ENCODE peak calls at places on chromosomes 13 and 19, in four cellular contexts. O is upper lobe of right lung, R is neural progenitor cell, Q is tibial nerve. L is an unnamed sample.

GRCh38 chr13:23983671-23984070 is 86.4 kb upstream of the C1QTNF9B start:
- DNase-seq in Q (no peak), R (no peak), O (no peak), L (no peak)

GRCh38 chr13:104750377-104750776 is 1684.2 kb upstream of the SLC10A2 start:
- DNase-seq in R (no peak), Q (no peak), O (no peak), L (no peak)

GRCh38 chr19:1073063-1073955 is 6.3 kb downstream of the ARHGAP45 start:
- DNase-seq in O (no peak), Q (no peak), R (no peak), L (no peak)

GRCh38 chr13:20940083-20940482 is 37.5 kb upstream of the XPO4 start:
- DNase-seq in R (no peak), O (no peak), Q (no peak), L (no peak)

GRCh38 chr13:20387441-20387971 is 138.2 kb downstream of the CRYL1 start:
- DNase-seq in O (no peak), Q (no peak), R (no peak), L (no peak)

GRCh38 chr19:30036154-30037129 is 94.4 kb downstream of the URI1 start:
- DNase-seq in O (no peak), R (no peak), Q (no peak), L (no peak)

GRCh38 chr19:13228561-13228960 is 78.3 kb downstream of the IER2 start:
- DNase-seq in Q (no peak), R (no peak), O (no peak), L (no peak)

GRCh38 chr13:112839347-112840105 is 129.5 kb upstream of the MCF2L start:
- DNase-seq in O (no peak), R (no peak), Q (no peak), L (no peak)

GRCh38 chr13:100671389-100672182 is 3.0 kb downstream of the TMTC4 start:
- DNase-seq in Q (no peak), R (no peak), O (no peak), L (no peak)

GRCh38 chr19:46710687-46711086 is 6.2 kb downstream of the PRKD2 start:
- DNase-seq in Q (no peak), R (peak), O (no peak), L (no peak)

GRCh38 chr19:18608805-18609716 is 2.5 kb upstream of the CRLF1 start:
- DNase-seq in Q (no peak), O (no peak), R (no peak), L (no peak)

GRCh38 chr19:11208526-11209471 is 11.5 kb upstream of the KANK2 start:
- DNase-seq in Q (no peak), O (no peak), R (no peak), L (no peak)

GRCh38 chr13:109807345-109807744 is 21.0 kb upstream of the IRS2 start:
- DNase-seq in R (no peak), O (no peak), Q (no peak), L (no peak)

GRCh38 chr19:18633321-18633720 is 3.5 kb upstream of the KLHL26 start:
- DNase-seq in R (no peak), Q (no peak), O (no peak), L (no peak)

GRCh38 chr19:13460045-13460444 is 46.2 kb downstream of the CACNA1A start:
- DNase-seq in Q (no peak), R (peak), O (no peak), L (no peak)

GRCh38 chr19:12293771-12294307 is 844 bp downstream of the ZNF44 start:
- DNase-seq in O (peak), R (peak), Q (peak), L (peak)

GRCh38 chr19:10617409-10618121 is 7.8 kb upstream of the SLC44A2 start:
- DNase-seq in O (no peak), R (no peak), Q (no peak), L (no peak)

GRCh38 chr19:7337380-7338194 is 11.2 kb upstream of the ARHGEF18 start:
- DNase-seq in O (peak), R (no peak), Q (peak), L (peak)

GRCh38 chr19:54515156-54515555 is 12.5 kb downstream of the LAIR2 start:
- DNase-seq in O (no peak), Q (no peak), R (no peak), L (no peak)

GRCh38 chr13:28620011-28620830 is 38.7 kb upstream of the POMP start:
- DNase-seq in O (no peak), R (no peak), Q (no peak), L (no peak)

GRCh38 chr19:31070676-31071075 is 278.6 kb downstream of the TSHZ3 start:
- DNase-seq in Q (no peak), R (no peak), O (no peak), L (no peak)

GRCh38 chr13:28494861-28495585 is at the start of gene FLT1:
- DNase-seq in Q (no peak), R (peak), O (peak), L (no peak)

GRCh38 chr19:19546751-19547162 is 8.7 kb downstream of the CILP2 start:
- DNase-seq in O (no peak), Q (no peak), R (no peak), L (no peak)

GRCh38 chr13:111474136-111475002 is 153.9 kb downstream of the TEX29 start:
- DNase-seq in R (peak), O (no peak), Q (no peak), L (no peak)
- TF ChIP-seq CTCF in R (peak), O (peak), Q (peak), L (peak)

GRCh38 chr19:50720921-50721291 is 1.3 kb upstream of the SHANK1 start:
- DNase-seq in R (peak), Q (no peak), O (no peak), L (no peak)
- H3K4me3 ChIP-seq in R (no peak), Q (no peak), O (no peak), L (no peak)

DNA sequence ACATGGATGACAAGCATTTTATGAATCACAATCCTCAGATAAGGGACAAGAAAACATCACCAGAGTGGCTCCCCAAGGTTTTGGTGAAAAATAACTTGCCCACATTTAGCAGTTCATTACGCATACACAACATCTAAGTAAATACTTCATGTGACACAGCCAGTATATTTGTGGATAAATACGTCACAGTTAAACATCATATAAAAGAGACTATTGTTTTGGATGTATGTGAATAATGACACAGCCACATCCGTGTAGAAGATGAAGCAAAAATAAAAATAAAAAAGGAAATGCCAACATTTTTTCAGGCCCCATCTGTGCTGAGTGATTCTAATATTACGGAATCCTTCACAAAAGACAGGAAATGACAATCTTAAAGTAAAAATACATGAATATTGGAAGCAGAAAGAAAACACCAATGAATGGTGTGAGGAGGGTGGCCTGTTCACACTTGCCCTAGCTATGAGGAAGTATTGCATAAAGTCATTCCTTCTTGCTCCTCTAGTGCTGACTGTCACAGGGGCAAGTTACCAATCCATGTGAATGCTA is 457.1 kb downstream of the KLF12 start:
- DNase-seq in Q (no peak), O (no peak), R (no peak), L (no peak)
- TF ChIP-seq CTCF in Q (no peak), O (no peak), R (no peak), L (no peak)

GRCh38 chr19:3575949-3576673 is 3.4 kb downstream of the HMG20B start:
- DNase-seq in R (no peak), Q (no peak), O (no peak), L (no peak)

GRCh38 chr19:3578390-3578789 is 5.6 kb downstream of the HMG20B start:
- DNase-seq in Q (no peak), R (no peak), O (no peak), L (no peak)

GRCh38 chr19:3575260-3575741 is 2.6 kb downstream of the HMG20B start:
- DNase-seq in Q (no peak), O (no peak), R (peak), L (no peak)

GRCh38 chr19:3577741-3578344 is 5.1 kb downstream of the HMG20B start:
- DNase-seq in R (peak), Q (no peak), O (no peak), L (no peak)

DNA sequence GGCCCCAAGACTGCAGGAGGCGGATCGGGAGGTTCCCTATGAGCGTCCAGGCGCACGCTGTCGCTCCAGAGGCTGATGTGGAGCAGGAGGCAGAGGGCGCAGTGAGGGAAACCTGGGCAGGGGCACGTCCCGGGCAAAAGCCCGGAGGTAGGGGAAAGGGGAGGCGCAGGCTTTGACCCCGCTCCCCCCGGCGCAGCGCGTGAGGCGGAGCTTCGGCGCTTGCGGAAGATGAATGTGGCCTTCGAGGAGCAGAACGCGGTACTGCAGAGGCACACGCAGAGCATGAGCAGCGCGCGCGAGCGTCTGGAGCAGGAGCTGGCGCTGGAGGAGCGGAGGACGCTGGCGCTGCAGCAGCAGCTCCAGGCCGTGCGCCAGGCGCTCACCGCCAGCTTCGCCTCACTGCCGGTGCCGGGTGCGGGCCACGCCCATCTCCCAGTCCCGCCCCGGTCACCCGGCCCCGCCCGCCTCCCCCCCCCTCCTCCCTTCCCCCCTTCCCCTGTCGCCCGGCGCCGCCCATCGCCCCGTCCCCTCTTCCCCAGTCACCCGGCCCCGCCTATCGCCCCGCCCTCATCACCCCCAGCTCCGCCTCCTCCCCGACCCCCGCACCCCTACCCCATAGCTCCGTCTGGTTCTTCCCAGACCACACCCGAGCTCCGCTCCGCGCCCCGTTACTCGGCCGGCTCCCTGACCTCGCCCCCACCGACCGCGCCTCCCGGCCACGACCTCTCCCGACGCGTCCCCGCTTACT is 4.1 kb downstream of the HMG20B start:
- DNase-seq in Q (no peak), O (no peak), R (peak), L (no peak)
- H3K4me3 ChIP-seq in Q (no peak), O (peak), R (peak), L (no peak)

DNA sequence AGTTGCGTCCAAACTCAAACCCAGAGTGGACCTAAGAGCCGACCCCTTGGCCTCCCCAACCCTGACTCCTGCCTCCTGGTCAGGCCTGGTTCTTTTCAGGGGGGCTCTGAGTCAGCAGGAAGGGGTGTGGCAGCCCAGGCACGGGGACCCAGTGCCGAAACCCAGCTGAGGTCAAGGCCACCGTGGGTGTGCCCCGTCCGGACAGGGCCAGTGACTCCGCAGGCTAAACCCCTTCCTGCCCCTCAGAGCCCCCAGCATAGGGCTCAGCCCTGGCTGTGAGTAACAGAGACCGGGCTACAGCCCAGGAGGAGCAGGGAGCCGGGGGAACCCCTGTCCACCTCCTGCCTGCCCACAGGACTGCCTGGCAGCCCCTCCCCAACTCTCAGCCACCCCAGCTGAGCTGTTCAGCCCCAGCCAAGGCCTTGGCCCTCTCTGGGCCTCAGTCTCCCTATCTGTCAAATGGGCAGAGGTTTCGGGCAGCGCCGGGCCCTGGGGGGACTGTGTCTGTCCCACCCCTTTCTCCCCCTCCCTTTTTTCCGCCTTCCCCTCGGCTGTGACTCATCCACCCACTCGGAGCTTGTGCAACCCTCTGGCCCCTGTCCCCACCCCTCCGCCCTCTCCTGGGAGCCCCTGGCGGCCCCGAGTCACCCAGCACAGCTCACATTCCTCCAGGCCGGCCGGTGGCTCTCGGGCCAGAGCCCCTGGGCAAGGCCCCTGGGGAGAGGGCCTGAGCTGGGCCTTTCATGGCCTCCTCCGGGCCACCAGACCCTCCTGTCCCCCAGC is 8.6 kb downstream of the ZBTB7A start:
- DNase-seq in O (peak), Q (peak), R (no peak), L (no peak)
- TF ChIP-seq CTCF in O (peak), Q (no peak), R (no peak), L (no peak)

GRCh38 chr19:5312058-5312457 is 28.6 kb downstream of the PTPRS start:
- DNase-seq in Q (no peak), O (no peak), R (no peak), L (no peak)

GRCh38 chr19:5309438-5310204 is 31.0 kb downstream of the PTPRS start:
- DNase-seq in O (no peak), Q (no peak), R (no peak), L (no peak)

GRCh38 chr19:5307655-5308054 is 33.0 kb downstream of the PTPRS start:
- DNase-seq in R (no peak), O (no peak), Q (no peak), L (no peak)

GRCh38 chr19:5306531-5306930 is 34.1 kb downstream of the PTPRS start:
- DNase-seq in O (no peak), R (no peak), Q (no peak), L (no peak)

GRCh38 chr19:5308471-5309437 is 31.9 kb downstream of the PTPRS start:
- DNase-seq in Q (peak), R (no peak), O (peak), L (no peak)
- H3K4me3 ChIP-seq in Q (no peak), R (no peak), O (peak), L (no peak)

DNA sequence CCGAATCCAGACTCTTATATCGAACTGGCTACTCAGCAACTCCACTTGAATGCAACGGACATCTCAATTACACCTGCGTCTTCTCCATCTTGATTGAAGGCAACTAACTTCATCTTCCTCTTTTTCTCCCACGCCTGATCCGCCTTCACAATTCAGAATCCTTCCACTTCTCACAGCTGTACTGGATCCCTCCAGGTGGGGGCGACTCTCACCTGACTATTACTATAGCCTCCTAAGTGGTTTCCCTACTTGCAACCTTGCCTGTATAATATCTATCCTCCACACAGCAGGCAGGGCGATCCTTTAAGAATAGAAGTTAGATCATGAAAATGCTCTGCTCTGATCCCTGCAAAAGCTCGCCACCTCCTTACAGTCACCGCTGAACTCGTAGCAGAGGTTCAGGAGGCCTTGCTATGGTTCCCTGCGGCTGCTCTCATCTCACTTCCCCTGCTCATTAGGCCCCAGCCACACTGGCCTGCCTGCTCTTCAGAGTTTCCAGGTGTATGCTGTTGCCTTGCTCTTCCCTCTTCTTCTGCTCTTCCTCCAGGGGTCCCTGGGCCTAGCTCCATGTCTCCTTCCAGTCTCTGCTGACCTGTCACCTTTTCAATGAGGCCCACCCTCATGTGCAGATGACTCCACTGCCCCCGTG is 31.9 kb downstream of the RFXAP start:
- DNase-seq in O (no peak), Q (no peak), R (peak), L (no peak)
- TF ChIP-seq CTCF in O (peak), Q (no peak), R (peak), L (peak)

GRCh38 chr19:41901707-41902360 is 18.9 kb downstream of the ARHGEF1 start:
- DNase-seq in R (no peak), Q (no peak), O (no peak), L (no peak)

GRCh38 chr19:41904118-41904870 is 21.3 kb downstream of the ARHGEF1 start:
- DNase-seq in O (peak), Q (no peak), R (no peak), L (no peak)

GRCh38 chr19:41905273-41906002 is 22.5 kb downstream of the ARHGEF1 start:
- DNase-seq in R (no peak), O (no peak), Q (no peak), L (no peak)

GRCh38 chr19:41903161-41903953 is 20.4 kb downstream of the ARHGEF1 start:
- DNase-seq in R (no peak), O (no peak), Q (no peak), L (no peak)

GRCh38 chr19:41902594-41902993 is 19.6 kb downstream of the ARHGEF1 start:
- DNase-seq in R (no peak), Q (no peak), O (no peak), L (no peak)
- H3K4me3 ChIP-seq in R (no peak), Q (no peak), O (no peak), L (no peak)

DNA sequence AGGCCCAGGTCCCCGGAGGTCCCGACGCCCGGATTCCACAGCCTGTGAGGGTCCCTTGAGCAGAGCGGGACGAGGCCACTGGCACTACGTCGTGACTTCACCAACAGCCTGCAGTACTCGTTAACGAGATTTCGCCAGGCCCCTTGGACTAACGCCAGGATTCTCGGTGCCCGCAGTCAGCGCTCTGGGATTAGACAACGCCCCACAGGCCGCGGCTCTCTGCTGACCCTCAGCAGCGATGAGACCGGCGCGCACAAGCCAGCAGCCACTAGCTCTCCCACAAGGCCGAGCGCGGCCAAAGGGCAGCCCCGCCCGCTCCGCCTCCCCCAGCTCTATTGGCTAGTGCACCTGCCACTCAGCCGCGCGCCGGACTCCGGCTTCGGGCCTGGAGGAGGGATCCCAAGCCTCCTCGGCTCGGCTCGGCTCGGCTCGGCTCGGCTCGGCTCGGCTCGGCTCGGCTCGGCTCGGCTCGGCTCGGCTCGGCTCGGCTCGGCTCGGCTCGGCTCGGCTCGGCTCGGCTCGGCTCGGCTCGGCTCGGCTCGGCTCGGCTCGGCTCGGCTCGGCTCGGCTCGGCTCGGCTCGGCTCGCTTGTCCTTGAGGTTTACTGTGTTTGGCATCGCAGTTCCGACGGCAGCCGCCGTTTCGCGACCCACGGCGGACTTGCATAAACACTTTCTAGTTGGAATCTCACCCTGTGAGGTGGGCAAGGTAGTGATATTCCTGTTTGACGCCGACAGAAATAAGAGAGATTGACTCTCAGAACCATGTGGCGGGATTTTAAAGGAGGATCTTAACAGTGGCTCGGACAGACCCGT is 231.7 kb upstream of the SERP2 start:
- DNase-seq in Q (peak), O (peak), R (peak), L (peak)
- TF ChIP-seq CTCF in Q (peak), O (no peak), R (no peak), L (no peak)

L was measured in GM12864.